ENCODE peak calls at places on chromosomes 11 and 22, in five cellular contexts. M is coronary artery, L is fibroblast of pulmonary artery, K is MV-4-11, A is hippocampal formation. F is an unnamed sample.

GRCh38 chr11:17813391-17814059 is 78.9 kb downstream of the KCNC1 start:
- DNase-seq in K (no peak), A (no peak), L (no peak), M (no peak), F (no peak)

GRCh38 chr11:69240332-69241074 is 53.5 kb upstream of the MYEOV start:
- DNase-seq in K (no peak), M (peak; percentile 38), A (no peak), L (peak; percentile 35), F (peak; percentile 70)

GRCh38 chr11:198236-198806 is 5.4 kb downstream of the SCGB1C1 start:
- DNase-seq in A (no peak), L (no peak), M (peak; percentile 67), K (no peak), F (peak; percentile 74)

GRCh38 chr22:28407645-28408044 is 272.0 kb downstream of the TTC28 start:
- DNase-seq in A (no peak), M (no peak), L (no peak), K (no peak), F (no peak)

GRCh38 chr22:47543447-47543846 is 781.0 kb downstream of the TBC1D22A start:
- DNase-seq in M (no peak), L (no peak), A (no peak), K (no peak), F (no peak)

GRCh38 chr11:130127509-130127908 is 32.1 kb upstream of the ST14 start:
- DNase-seq in M (no peak), L (no peak), A (no peak), K (no peak), F (no peak)

GRCh38 chr11:102757823-102758549 is 22.4 kb downstream of the MMP10 start:
- DNase-seq in M (no peak), A (no peak), K (peak; percentile 86), L (peak; percentile 88), F (no peak)

GRCh38 chr11:32630844-32631243 is 47.2 kb downstream of the EIF3M start:
- DNase-seq in L (no peak), K (peak; percentile 32), A (no peak), M (no peak), F (no peak)

GRCh38 chr11:88680806-88681205 is 343.3 kb upstream of the CTSC start:
- DNase-seq in L (peak; percentile 35), K (peak; percentile 53), A (no peak), M (no peak), F (no peak)

GRCh38 chr11:35633827-35634226 is 15.6 kb downstream of the FJX1 start:
- DNase-seq in A (no peak), K (no peak), M (no peak), L (no peak), F (no peak)

F was measured in osteocyte.